ENCODE peak calls at places on chromosome 2, in eight cellular contexts. One of them, this sample, is unnamed.
A peak's percentile ranks its signal among the peaks of the same experiment; 100 is the strongest.

GRCh38 chr2:160583162-160583522 is 89.5 kb upstream of the RBMS1 start:
- DNase-seq in pancreas: no peak
- DNase-seq in heart right ventricle: no peak
- DNase-seq in activated naive CD8-positive, alpha-beta T cell treated with anti-CD3 and anti-CD28 coated beads, Interleukin-2, amount 50 U/mL, for 16 hours: no peak
- DNase-seq in naive thymus-derived CD8-positive, alpha-beta T cell: no peak
- DNase-seq in hypothalamus: no peak
- DNase-seq in nucleus accumbens: no peak
- DNase-seq in activated naive CD4-positive, alpha-beta T cell treated with anti-CD3 and anti-CD28 coated beads for 36 hours: no peak
- DNase-seq in this sample: no peak

GRCh38 chr2:169462896-169463695 is 16.2 kb upstream of the BBS5 start:
- DNase-seq in heart right ventricle: no peak
- DNase-seq in hypothalamus: no peak
- DNase-seq in pancreas: no peak
- DNase-seq in nucleus accumbens: no peak
- DNase-seq in activated naive CD4-positive, alpha-beta T cell treated with anti-CD3 and anti-CD28 coated beads for 36 hours: no peak
- DNase-seq in naive thymus-derived CD8-positive, alpha-beta T cell: no peak
- DNase-seq in activated naive CD8-positive, alpha-beta T cell treated with anti-CD3 and anti-CD28 coated beads, Interleukin-2, amount 50 U/mL, for 16 hours: no peak
- DNase-seq in this sample: peak; percentile 1

GRCh38 chr2:231530099-231531085 is at the start of gene NMUR1:
- DNase-seq in pancreas: peak; percentile 75
- DNase-seq in heart right ventricle: peak; percentile 74
- DNase-seq in nucleus accumbens: no peak
- DNase-seq in activated naive CD8-positive, alpha-beta T cell treated with anti-CD3 and anti-CD28 coated beads, Interleukin-2, amount 50 U/mL, for 16 hours: peak; percentile 23
- DNase-seq in naive thymus-derived CD8-positive, alpha-beta T cell: peak; percentile 73
- DNase-seq in hypothalamus: no peak
- DNase-seq in activated naive CD4-positive, alpha-beta T cell treated with anti-CD3 and anti-CD28 coated beads for 36 hours: peak; percentile 59
- DNase-seq in this sample: peak; percentile 11

GRCh38 chr2:42516418-42516817 is 22.6 kb upstream of the KCNG3 start:
- DNase-seq in naive thymus-derived CD8-positive, alpha-beta T cell: no peak
- DNase-seq in hypothalamus: no peak
- DNase-seq in pancreas: no peak
- DNase-seq in activated naive CD8-positive, alpha-beta T cell treated with anti-CD3 and anti-CD28 coated beads, Interleukin-2, amount 50 U/mL, for 16 hours: no peak
- DNase-seq in activated naive CD4-positive, alpha-beta T cell treated with anti-CD3 and anti-CD28 coated beads for 36 hours: no peak
- DNase-seq in heart right ventricle: no peak
- DNase-seq in nucleus accumbens: no peak
- DNase-seq in this sample: no peak

GRCh38 chr2:188902906-188903305 is 71.3 kb upstream of the COL3A1 start:
- DNase-seq in activated naive CD8-positive, alpha-beta T cell treated with anti-CD3 and anti-CD28 coated beads, Interleukin-2, amount 50 U/mL, for 16 hours: no peak
- DNase-seq in nucleus accumbens: no peak
- DNase-seq in hypothalamus: no peak
- DNase-seq in activated naive CD4-positive, alpha-beta T cell treated with anti-CD3 and anti-CD28 coated beads for 36 hours: no peak
- DNase-seq in naive thymus-derived CD8-positive, alpha-beta T cell: no peak
- DNase-seq in heart right ventricle: no peak
- DNase-seq in pancreas: no peak
- DNase-seq in this sample: no peak

GRCh38 chr2:172252154-172252553 is 149.5 kb upstream of the DLX2 start:
- DNase-seq in nucleus accumbens: no peak
- DNase-seq in naive thymus-derived CD8-positive, alpha-beta T cell: no peak
- DNase-seq in activated naive CD8-positive, alpha-beta T cell treated with anti-CD3 and anti-CD28 coated beads, Interleukin-2, amount 50 U/mL, for 16 hours: no peak
- DNase-seq in heart right ventricle: peak; percentile 68
- DNase-seq in activated naive CD4-positive, alpha-beta T cell treated with anti-CD3 and anti-CD28 coated beads for 36 hours: no peak
- DNase-seq in hypothalamus: no peak
- DNase-seq in pancreas: no peak
- DNase-seq in this sample: no peak

GRCh38 chr2:164014068-164014577 is 278.3 kb upstream of the FIGN start:
- DNase-seq in heart right ventricle: no peak
- DNase-seq in naive thymus-derived CD8-positive, alpha-beta T cell: no peak
- DNase-seq in nucleus accumbens: peak; percentile 53
- DNase-seq in hypothalamus: peak; percentile 39
- DNase-seq in activated naive CD4-positive, alpha-beta T cell treated with anti-CD3 and anti-CD28 coated beads for 36 hours: no peak
- DNase-seq in pancreas: no peak
- DNase-seq in activated naive CD8-positive, alpha-beta T cell treated with anti-CD3 and anti-CD28 coated beads, Interleukin-2, amount 50 U/mL, for 16 hours: no peak
- DNase-seq in this sample: peak; percentile 94

GRCh38 chr2:30683240-30683956 is 123.8 kb downstream of the CAPN13 start:
- DNase-seq in heart right ventricle: no peak
- DNase-seq in hypothalamus: no peak
- DNase-seq in pancreas: no peak
- DNase-seq in activated naive CD4-positive, alpha-beta T cell treated with anti-CD3 and anti-CD28 coated beads for 36 hours: no peak
- DNase-seq in nucleus accumbens: no peak
- DNase-seq in activated naive CD8-positive, alpha-beta T cell treated with anti-CD3 and anti-CD28 coated beads, Interleukin-2, amount 50 U/mL, for 16 hours: no peak
- DNase-seq in naive thymus-derived CD8-positive, alpha-beta T cell: no peak
- DNase-seq in this sample: no peak

GRCh38 chr2:128625966-128626757 is 307.5 kb upstream of the HS6ST1 start:
- DNase-seq in pancreas: no peak
- DNase-seq in naive thymus-derived CD8-positive, alpha-beta T cell: no peak
- DNase-seq in hypothalamus: no peak
- DNase-seq in activated naive CD4-positive, alpha-beta T cell treated with anti-CD3 and anti-CD28 coated beads for 36 hours: no peak
- DNase-seq in nucleus accumbens: no peak
- DNase-seq in heart right ventricle: no peak
- DNase-seq in activated naive CD8-positive, alpha-beta T cell treated with anti-CD3 and anti-CD28 coated beads, Interleukin-2, amount 50 U/mL, for 16 hours: no peak
- DNase-seq in this sample: no peak

GRCh38 chr2:202339052-202339870 is 36.9 kb upstream of the BMPR2 start:
- DNase-seq in heart right ventricle: no peak
- DNase-seq in activated naive CD4-positive, alpha-beta T cell treated with anti-CD3 and anti-CD28 coated beads for 36 hours: no peak
- DNase-seq in nucleus accumbens: no peak
- DNase-seq in activated naive CD8-positive, alpha-beta T cell treated with anti-CD3 and anti-CD28 coated beads, Interleukin-2, amount 50 U/mL, for 16 hours: no peak
- DNase-seq in pancreas: no peak
- DNase-seq in hypothalamus: no peak
- DNase-seq in naive thymus-derived CD8-positive, alpha-beta T cell: no peak
- DNase-seq in this sample: no peak

GRCh38 chr2:128573531-128573930 is 254.9 kb upstream of the HS6ST1 start:
- DNase-seq in activated naive CD4-positive, alpha-beta T cell treated with anti-CD3 and anti-CD28 coated beads for 36 hours: no peak
- DNase-seq in naive thymus-derived CD8-positive, alpha-beta T cell: no peak
- DNase-seq in pancreas: no peak
- DNase-seq in activated naive CD8-positive, alpha-beta T cell treated with anti-CD3 and anti-CD28 coated beads, Interleukin-2, amount 50 U/mL, for 16 hours: no peak
- DNase-seq in hypothalamus: no peak
- DNase-seq in nucleus accumbens: no peak
- DNase-seq in heart right ventricle: no peak
- DNase-seq in this sample: no peak

GRCh38 chr2:182368446-182368845 is 58.4 kb downstream of the PDE1A start:
- DNase-seq in heart right ventricle: no peak
- DNase-seq in activated naive CD4-positive, alpha-beta T cell treated with anti-CD3 and anti-CD28 coated beads for 36 hours: no peak
- DNase-seq in pancreas: no peak
- DNase-seq in naive thymus-derived CD8-positive, alpha-beta T cell: no peak
- DNase-seq in nucleus accumbens: no peak
- DNase-seq in hypothalamus: no peak
- DNase-seq in activated naive CD8-positive, alpha-beta T cell treated with anti-CD3 and anti-CD28 coated beads, Interleukin-2, amount 50 U/mL, for 16 hours: no peak
- DNase-seq in this sample: no peak